ENCODE peak calls at places on chromosomes 7 and 10, in eight cellular contexts. One of them, this sample, is unnamed.

GRCh38 chr10:56449770-56450169 is 88.7 kb upstream of the ZWINT start:
- DNase-seq in stromal cell of bone marrow: no peak
- DNase-seq in thyroid gland: no peak
- DNase-seq in EL: no peak
- DNase-seq in dermis microvascular lymphatic vessel endothelial cell: no peak
- DNase-seq in activated T-cell treated with anti-CD3 and anti-CD28 coated beads, Interleukin-2, amount 50 U/mL, for 1 hour: no peak
- DNase-seq in NCI-H1436: no peak
- DNase-seq in stimulated activated CD4-positive, alpha-beta T cell treated with anti-CD3 and anti-CD28 coated beads, Interleukin-4, amount 100 ng/mL, for 4 hours: no peak
- DNase-seq in this sample: no peak

GRCh38 chr10:110286841-110287240 is 17.9 kb downstream of the SMNDC1 start:
- DNase-seq in dermis microvascular lymphatic vessel endothelial cell: no peak
- DNase-seq in NCI-H1436: no peak
- DNase-seq in stromal cell of bone marrow: no peak
- DNase-seq in EL: no peak
- DNase-seq in stimulated activated CD4-positive, alpha-beta T cell treated with anti-CD3 and anti-CD28 coated beads, Interleukin-4, amount 100 ng/mL, for 4 hours: no peak
- DNase-seq in activated T-cell treated with anti-CD3 and anti-CD28 coated beads, Interleukin-2, amount 50 U/mL, for 1 hour: no peak
- DNase-seq in thyroid gland: no peak
- DNase-seq in this sample: no peak

GRCh38 chr10:24299587-24300258 is 90.8 kb downstream of the KIAA1217 start:
- DNase-seq in dermis microvascular lymphatic vessel endothelial cell: no peak
- DNase-seq in NCI-H1436: no peak
- DNase-seq in stromal cell of bone marrow: no peak
- DNase-seq in activated T-cell treated with anti-CD3 and anti-CD28 coated beads, Interleukin-2, amount 50 U/mL, for 1 hour: no peak
- DNase-seq in EL: peak
- DNase-seq in stimulated activated CD4-positive, alpha-beta T cell treated with anti-CD3 and anti-CD28 coated beads, Interleukin-4, amount 100 ng/mL, for 4 hours: no peak
- DNase-seq in thyroid gland: no peak
- DNase-seq in this sample: no peak

GRCh38 chr7:29342761-29343160 is 148.2 kb downstream of the CHN2 start:
- DNase-seq in EL: peak
- DNase-seq in stimulated activated CD4-positive, alpha-beta T cell treated with anti-CD3 and anti-CD28 coated beads, Interleukin-4, amount 100 ng/mL, for 4 hours: no peak
- DNase-seq in activated T-cell treated with anti-CD3 and anti-CD28 coated beads, Interleukin-2, amount 50 U/mL, for 1 hour: no peak
- DNase-seq in NCI-H1436: no peak
- DNase-seq in thyroid gland: no peak
- DNase-seq in stromal cell of bone marrow: no peak
- DNase-seq in dermis microvascular lymphatic vessel endothelial cell: no peak
- DNase-seq in this sample: no peak

GRCh38 chr7:57388761-57389160 is 61.2 kb upstream of the ZNF716 start:
- DNase-seq in stromal cell of bone marrow: no peak
- DNase-seq in dermis microvascular lymphatic vessel endothelial cell: no peak
- DNase-seq in stimulated activated CD4-positive, alpha-beta T cell treated with anti-CD3 and anti-CD28 coated beads, Interleukin-4, amount 100 ng/mL, for 4 hours: no peak
- DNase-seq in NCI-H1436: no peak
- DNase-seq in EL: no peak
- DNase-seq in thyroid gland: no peak
- DNase-seq in activated T-cell treated with anti-CD3 and anti-CD28 coated beads, Interleukin-2, amount 50 U/mL, for 1 hour: no peak
- DNase-seq in this sample: no peak

GRCh38 chr10:89164080-89164479 is 43.0 kb downstream of the CH25H start:
- DNase-seq in dermis microvascular lymphatic vessel endothelial cell: no peak
- DNase-seq in thyroid gland: no peak
- DNase-seq in stimulated activated CD4-positive, alpha-beta T cell treated with anti-CD3 and anti-CD28 coated beads, Interleukin-4, amount 100 ng/mL, for 4 hours: no peak
- DNase-seq in stromal cell of bone marrow: no peak
- DNase-seq in activated T-cell treated with anti-CD3 and anti-CD28 coated beads, Interleukin-2, amount 50 U/mL, for 1 hour: no peak
- DNase-seq in NCI-H1436: no peak
- DNase-seq in EL: no peak
- DNase-seq in this sample: no peak

GRCh38 chr7:75982306-75983064 is 11.9 kb downstream of the TMEM120A start:
- DNase-seq in stromal cell of bone marrow: no peak
- DNase-seq in EL: no peak
- DNase-seq in NCI-H1436: no peak
- DNase-seq in activated T-cell treated with anti-CD3 and anti-CD28 coated beads, Interleukin-2, amount 50 U/mL, for 1 hour: no peak
- DNase-seq in stimulated activated CD4-positive, alpha-beta T cell treated with anti-CD3 and anti-CD28 coated beads, Interleukin-4, amount 100 ng/mL, for 4 hours: no peak
- DNase-seq in thyroid gland: no peak
- DNase-seq in dermis microvascular lymphatic vessel endothelial cell: no peak
- DNase-seq in this sample: peak

GRCh38 chr7:8260871-8261707 is 878 bp downstream of the ICA1 start:
- DNase-seq in stimulated activated CD4-positive, alpha-beta T cell treated with anti-CD3 and anti-CD28 coated beads, Interleukin-4, amount 100 ng/mL, for 4 hours: no peak
- DNase-seq in NCI-H1436: peak
- DNase-seq in EL: peak
- DNase-seq in thyroid gland: peak
- DNase-seq in activated T-cell treated with anti-CD3 and anti-CD28 coated beads, Interleukin-2, amount 50 U/mL, for 1 hour: peak
- DNase-seq in dermis microvascular lymphatic vessel endothelial cell: peak
- DNase-seq in stromal cell of bone marrow: no peak
- DNase-seq in this sample: peak

GRCh38 chr10:70690584-70690983 is 18.3 kb downstream of the ADAMTS14 start:
- DNase-seq in thyroid gland: peak
- DNase-seq in activated T-cell treated with anti-CD3 and anti-CD28 coated beads, Interleukin-2, amount 50 U/mL, for 1 hour: no peak
- DNase-seq in stromal cell of bone marrow: no peak
- DNase-seq in EL: no peak
- DNase-seq in NCI-H1436: no peak
- DNase-seq in dermis microvascular lymphatic vessel endothelial cell: no peak
- DNase-seq in stimulated activated CD4-positive, alpha-beta T cell treated with anti-CD3 and anti-CD28 coated beads, Interleukin-4, amount 100 ng/mL, for 4 hours: no peak
- DNase-seq in this sample: peak

GRCh38 chr10:118912961-118913360 is 116.6 kb upstream of the NANOS1 start:
- DNase-seq in activated T-cell treated with anti-CD3 and anti-CD28 coated beads, Interleukin-2, amount 50 U/mL, for 1 hour: no peak
- DNase-seq in dermis microvascular lymphatic vessel endothelial cell: no peak
- DNase-seq in stromal cell of bone marrow: no peak
- DNase-seq in EL: no peak
- DNase-seq in stimulated activated CD4-positive, alpha-beta T cell treated with anti-CD3 and anti-CD28 coated beads, Interleukin-4, amount 100 ng/mL, for 4 hours: no peak
- DNase-seq in NCI-H1436: no peak
- DNase-seq in thyroid gland: no peak
- DNase-seq in this sample: no peak

GRCh38 chr10:91632671-91633550 is at the start of gene PPP1R3C:
- DNase-seq in activated T-cell treated with anti-CD3 and anti-CD28 coated beads, Interleukin-2, amount 50 U/mL, for 1 hour: peak
- DNase-seq in dermis microvascular lymphatic vessel endothelial cell: no peak
- DNase-seq in EL: peak
- DNase-seq in thyroid gland: peak
- DNase-seq in stimulated activated CD4-positive, alpha-beta T cell treated with anti-CD3 and anti-CD28 coated beads, Interleukin-4, amount 100 ng/mL, for 4 hours: peak
- DNase-seq in NCI-H1436: peak
- DNase-seq in stromal cell of bone marrow: peak
- DNase-seq in this sample: peak

GRCh38 chr10:113108180-113108835 is 158.3 kb downstream of the TCF7L2 start:
- DNase-seq in EL: no peak
- DNase-seq in thyroid gland: peak
- DNase-seq in activated T-cell treated with anti-CD3 and anti-CD28 coated beads, Interleukin-2, amount 50 U/mL, for 1 hour: peak
- DNase-seq in stromal cell of bone marrow: no peak
- DNase-seq in stimulated activated CD4-positive, alpha-beta T cell treated with anti-CD3 and anti-CD28 coated beads, Interleukin-4, amount 100 ng/mL, for 4 hours: no peak
- DNase-seq in NCI-H1436: no peak
- DNase-seq in dermis microvascular lymphatic vessel endothelial cell: no peak
- DNase-seq in this sample: peak

GRCh38 chr10:123995461-123996131 is 97.8 kb downstream of the CHST15 start:
- DNase-seq in stromal cell of bone marrow: peak
- DNase-seq in dermis microvascular lymphatic vessel endothelial cell: no peak
- DNase-seq in activated T-cell treated with anti-CD3 and anti-CD28 coated beads, Interleukin-2, amount 50 U/mL, for 1 hour: no peak
- DNase-seq in EL: peak
- DNase-seq in stimulated activated CD4-positive, alpha-beta T cell treated with anti-CD3 and anti-CD28 coated beads, Interleukin-4, amount 100 ng/mL, for 4 hours: no peak
- DNase-seq in NCI-H1436: peak
- DNase-seq in thyroid gland: peak
- DNase-seq in this sample: peak

GRCh38 chr10:72124984-72125383 is 36.6 kb upstream of the SPOCK2 start:
- DNase-seq in stromal cell of bone marrow: peak
- DNase-seq in EL: peak
- DNase-seq in dermis microvascular lymphatic vessel endothelial cell: no peak
- DNase-seq in stimulated activated CD4-positive, alpha-beta T cell treated with anti-CD3 and anti-CD28 coated beads, Interleukin-4, amount 100 ng/mL, for 4 hours: no peak
- DNase-seq in thyroid gland: no peak
- DNase-seq in activated T-cell treated with anti-CD3 and anti-CD28 coated beads, Interleukin-2, amount 50 U/mL, for 1 hour: no peak
- DNase-seq in NCI-H1436: no peak
- DNase-seq in this sample: no peak

GRCh38 chr7:39595102-39595620 is 28.2 kb upstream of the RALA start:
- DNase-seq in stimulated activated CD4-positive, alpha-beta T cell treated with anti-CD3 and anti-CD28 coated beads, Interleukin-4, amount 100 ng/mL, for 4 hours: no peak
- DNase-seq in activated T-cell treated with anti-CD3 and anti-CD28 coated beads, Interleukin-2, amount 50 U/mL, for 1 hour: no peak
- DNase-seq in dermis microvascular lymphatic vessel endothelial cell: peak
- DNase-seq in stromal cell of bone marrow: peak
- DNase-seq in EL: peak
- DNase-seq in thyroid gland: no peak
- DNase-seq in NCI-H1436: no peak
- DNase-seq in this sample: no peak

GRCh38 chr10:122664501-122664900 is 35.1 kb downstream of the C10orf120 start:
- DNase-seq in activated T-cell treated with anti-CD3 and anti-CD28 coated beads, Interleukin-2, amount 50 U/mL, for 1 hour: no peak
- DNase-seq in stimulated activated CD4-positive, alpha-beta T cell treated with anti-CD3 and anti-CD28 coated beads, Interleukin-4, amount 100 ng/mL, for 4 hours: no peak
- DNase-seq in EL: no peak
- DNase-seq in NCI-H1436: no peak
- DNase-seq in dermis microvascular lymphatic vessel endothelial cell: no peak
- DNase-seq in stromal cell of bone marrow: no peak
- DNase-seq in thyroid gland: no peak
- DNase-seq in this sample: no peak

GRCh38 chr10:80184291-80184690 is 21.0 kb downstream of the ANXA11 start:
- DNase-seq in NCI-H1436: no peak
- DNase-seq in activated T-cell treated with anti-CD3 and anti-CD28 coated beads, Interleukin-2, amount 50 U/mL, for 1 hour: no peak
- DNase-seq in stimulated activated CD4-positive, alpha-beta T cell treated with anti-CD3 and anti-CD28 coated beads, Interleukin-4, amount 100 ng/mL, for 4 hours: no peak
- DNase-seq in dermis microvascular lymphatic vessel endothelial cell: no peak
- DNase-seq in stromal cell of bone marrow: no peak
- DNase-seq in thyroid gland: no peak
- DNase-seq in EL: no peak
- DNase-seq in this sample: no peak

GRCh38 chr7:100166966-100167911 is 1.2 kb downstream of the GAL3ST4 start:
- DNase-seq in dermis microvascular lymphatic vessel endothelial cell: no peak
- DNase-seq in stimulated activated CD4-positive, alpha-beta T cell treated with anti-CD3 and anti-CD28 coated beads, Interleukin-4, amount 100 ng/mL, for 4 hours: no peak
- DNase-seq in EL: no peak
- DNase-seq in stromal cell of bone marrow: no peak
- DNase-seq in activated T-cell treated with anti-CD3 and anti-CD28 coated beads, Interleukin-2, amount 50 U/mL, for 1 hour: no peak
- DNase-seq in NCI-H1436: no peak
- DNase-seq in thyroid gland: no peak
- DNase-seq in this sample: no peak

GRCh38 chr10:131090761-131091661 is 220.5 kb downstream of the TCERG1L start:
- DNase-seq in EL: no peak
- DNase-seq in dermis microvascular lymphatic vessel endothelial cell: no peak
- DNase-seq in stromal cell of bone marrow: no peak
- DNase-seq in thyroid gland: peak
- DNase-seq in stimulated activated CD4-positive, alpha-beta T cell treated with anti-CD3 and anti-CD28 coated beads, Interleukin-4, amount 100 ng/mL, for 4 hours: no peak
- DNase-seq in NCI-H1436: peak
- DNase-seq in activated T-cell treated with anti-CD3 and anti-CD28 coated beads, Interleukin-2, amount 50 U/mL, for 1 hour: no peak
- DNase-seq in this sample: no peak

This sample was measured in left ventricle myocardium superior.